ENCODE peak calls at places on chromosomes 6 and 20, in ten cellular contexts. One of them, this sample, is unnamed. For H3K9me3, the result is how much of the 10 kb centered on the place peaks cover.

GRCh38 chr20:1618954-1619550 is 757 bp downstream of the SIRPB1 start:
- DNase-seq in uterus: no peak
- DNase-seq in HCT116: no peak
- DNase-seq in breast epithelium: no peak
- DNase-seq in PC-3: peak
- DNase-seq in stomach: no peak
- DNase-seq in neural progenitor cell: no peak
- DNase-seq in heart left ventricle: no peak
- DNase-seq in Peyer's patch: no peak
- DNase-seq in tibial artery: no peak
- DNase-seq in this sample: no peak

GRCh38 chr6:77834591-77834996 is 181.8 kb downstream of the MEI4 start:
- DNase-seq in breast epithelium: no peak
- DNase-seq in PC-3: no peak
- DNase-seq in heart left ventricle: no peak
- DNase-seq in HCT116: no peak
- DNase-seq in stomach: peak
- DNase-seq in neural progenitor cell: no peak
- DNase-seq in uterus: no peak
- DNase-seq in tibial artery: no peak
- DNase-seq in Peyer's patch: no peak
- DNase-seq in this sample: no peak

GRCh38 chr6:83474309-83474708 is 38.0 kb upstream of the PRSS35 start:
- DNase-seq in breast epithelium: no peak
- DNase-seq in uterus: no peak
- DNase-seq in Peyer's patch: no peak
- DNase-seq in heart left ventricle: peak
- DNase-seq in stomach: no peak
- DNase-seq in neural progenitor cell: no peak
- DNase-seq in tibial artery: no peak
- DNase-seq in PC-3: no peak
- DNase-seq in HCT116: no peak
- DNase-seq in this sample: no peak

GRCh38 chr20:30502670-30503069 is 754.8 kb upstream of the DEFB115 start:
- DNase-seq in neural progenitor cell: no peak
- DNase-seq in tibial artery: no peak
- DNase-seq in HCT116: no peak
- DNase-seq in breast epithelium: no peak
- DNase-seq in PC-3: no peak
- DNase-seq in stomach: no peak
- DNase-seq in heart left ventricle: no peak
- DNase-seq in Peyer's patch: no peak
- DNase-seq in uterus: no peak
- DNase-seq in this sample: no peak

GRCh38 chr6:22784611-22785010 is 215.2 kb downstream of the HDGFL1 start:
- DNase-seq in Peyer's patch: no peak
- DNase-seq in breast epithelium: no peak
- DNase-seq in stomach: no peak
- DNase-seq in uterus: no peak
- DNase-seq in neural progenitor cell: peak
- DNase-seq in tibial artery: no peak
- DNase-seq in HCT116: no peak
- DNase-seq in PC-3: no peak
- DNase-seq in heart left ventricle: no peak
- DNase-seq in this sample: no peak

GRCh38 chr6:7909323-7910276 is 988 bp downstream of the TXNDC5 start:
- DNase-seq in stomach: peak
- DNase-seq in HCT116: no peak
- DNase-seq in tibial artery: peak
- DNase-seq in PC-3: peak
- DNase-seq in Peyer's patch: no peak
- DNase-seq in heart left ventricle: peak
- DNase-seq in neural progenitor cell: peak
- DNase-seq in breast epithelium: no peak
- DNase-seq in uterus: peak
- DNase-seq in this sample: peak

GRCh38 chr6:31831350-31832215 is 4.0 kb downstream of the HSPA1B start:
- DNase-seq in uterus: no peak
- DNase-seq in stomach: no peak
- DNase-seq in tibial artery: no peak
- DNase-seq in HCT116: no peak
- DNase-seq in breast epithelium: no peak
- DNase-seq in heart left ventricle: no peak
- DNase-seq in neural progenitor cell: no peak
- DNase-seq in Peyer's patch: no peak
- DNase-seq in PC-3: no peak
- DNase-seq in this sample: no peak

GRCh38 chr20:8964944-8965562 is 103.8 kb upstream of the PLCB4 start:
- DNase-seq in tibial artery: no peak
- DNase-seq in stomach: no peak
- DNase-seq in neural progenitor cell: no peak
- DNase-seq in HCT116: peak
- DNase-seq in Peyer's patch: no peak
- DNase-seq in uterus: no peak
- DNase-seq in heart left ventricle: no peak
- DNase-seq in PC-3: peak
- DNase-seq in breast epithelium: no peak
- DNase-seq in this sample: no peak

GRCh38 chr20:49705358-49705757 is 8.3 kb downstream of the B4GALT5 start:
- DNase-seq in PC-3: no peak
- DNase-seq in breast epithelium: no peak
- DNase-seq in Peyer's patch: no peak
- DNase-seq in heart left ventricle: no peak
- DNase-seq in uterus: no peak
- DNase-seq in tibial artery: no peak
- DNase-seq in stomach: no peak
- DNase-seq in HCT116: no peak
- DNase-seq in neural progenitor cell: no peak
- DNase-seq in this sample: no peak

GRCh38 chr20:19757973-19758887 is at the start of gene RIN2:
- DNase-seq in stomach: peak
- DNase-seq in tibial artery: peak
- DNase-seq in neural progenitor cell: peak
- DNase-seq in Peyer's patch: peak
- DNase-seq in PC-3: peak
- DNase-seq in uterus: peak
- DNase-seq in heart left ventricle: peak
- DNase-seq in breast epithelium: peak
- DNase-seq in HCT116: peak
- DNase-seq in this sample: peak

GRCh38 chr6:447381-448165 is 56.0 kb downstream of the IRF4 start:
- DNase-seq in Peyer's patch: peak
- DNase-seq in tibial artery: no peak
- DNase-seq in PC-3: no peak
- DNase-seq in stomach: no peak
- DNase-seq in heart left ventricle: no peak
- DNase-seq in breast epithelium: no peak
- DNase-seq in neural progenitor cell: no peak
- DNase-seq in HCT116: no peak
- DNase-seq in uterus: no peak
- DNase-seq in this sample: no peak

GRCh38 chr20:6079011-6079410 is 25.2 kb upstream of the LRRN4 start:
- DNase-seq in neural progenitor cell: no peak
- DNase-seq in stomach: no peak
- DNase-seq in breast epithelium: no peak
- DNase-seq in PC-3: no peak
- DNase-seq in tibial artery: no peak
- DNase-seq in Peyer's patch: no peak
- DNase-seq in HCT116: no peak
- DNase-seq in heart left ventricle: no peak
- DNase-seq in uterus: no peak
- DNase-seq in this sample: no peak

GRCh38 chr6:35051393-35051792 is 89.7 kb downstream of the TCP11 start:
- DNase-seq in Peyer's patch: no peak
- DNase-seq in uterus: no peak
- DNase-seq in heart left ventricle: no peak
- DNase-seq in breast epithelium: no peak
- DNase-seq in stomach: no peak
- DNase-seq in PC-3: no peak
- DNase-seq in tibial artery: no peak
- DNase-seq in neural progenitor cell: no peak
- DNase-seq in HCT116: no peak
- DNase-seq in this sample: no peak

GRCh38 chr6:106444777-106445507 is 84.4 kb downstream of the CRYBG1 start:
- DNase-seq in PC-3: peak
- DNase-seq in neural progenitor cell: peak
- DNase-seq in stomach: no peak
- DNase-seq in heart left ventricle: no peak
- DNase-seq in Peyer's patch: no peak
- DNase-seq in tibial artery: no peak
- DNase-seq in uterus: no peak
- DNase-seq in breast epithelium: no peak
- DNase-seq in HCT116: peak
- DNase-seq in this sample: no peak

GRCh38 chr6:43287717-43288679 is 10.1 kb upstream of the SLC22A7 start:
- DNase-seq in HCT116: no peak
- DNase-seq in PC-3: no peak
- DNase-seq in stomach: no peak
- DNase-seq in breast epithelium: no peak
- DNase-seq in heart left ventricle: no peak
- DNase-seq in tibial artery: no peak
- DNase-seq in Peyer's patch: no peak
- DNase-seq in neural progenitor cell: no peak
- DNase-seq in uterus: no peak
- DNase-seq in this sample: no peak

GRCh38 chr6:156980948-156981347 is 203.8 kb downstream of the ARID1B start:
- DNase-seq in PC-3: no peak
- DNase-seq in breast epithelium: no peak
- DNase-seq in tibial artery: no peak
- DNase-seq in heart left ventricle: no peak
- DNase-seq in stomach: no peak
- DNase-seq in HCT116: no peak
- DNase-seq in uterus: no peak
- DNase-seq in Peyer's patch: no peak
- DNase-seq in neural progenitor cell: no peak
- DNase-seq in this sample: no peak

GRCh38 chr20:39291301-39291700 is 329.2 kb downstream of the DHX35 start:
- DNase-seq in breast epithelium: no peak
- DNase-seq in stomach: no peak
- DNase-seq in tibial artery: no peak
- DNase-seq in uterus: peak
- DNase-seq in neural progenitor cell: no peak
- DNase-seq in heart left ventricle: no peak
- DNase-seq in Peyer's patch: no peak
- DNase-seq in HCT116: no peak
- DNase-seq in PC-3: peak
- DNase-seq in this sample: no peak

GRCh38 chr20:35704514-35705261 is 5.5 kb downstream of the ROMO1 start:
- DNase-seq in Peyer's patch: no peak
- DNase-seq in PC-3: no peak
- DNase-seq in uterus: no peak
- DNase-seq in neural progenitor cell: no peak
- DNase-seq in heart left ventricle: no peak
- DNase-seq in stomach: no peak
- DNase-seq in tibial artery: no peak
- DNase-seq in breast epithelium: no peak
- DNase-seq in HCT116: no peak
- DNase-seq in this sample: no peak
- H3K27ac ChIP-seq in Peyer's patch: no peak
- H3K27ac ChIP-seq in PC-3: no peak
- H3K27ac ChIP-seq in uterus: no peak
- H3K27ac ChIP-seq in neural progenitor cell: no peak
- H3K27ac ChIP-seq in heart left ventricle: no peak
- H3K27ac ChIP-seq in stomach: no peak
- H3K27ac ChIP-seq in tibial artery: no peak
- H3K27ac ChIP-seq in breast epithelium: no peak
- H3K27ac ChIP-seq in HCT116: no peak
- H3K27ac ChIP-seq in this sample: no peak

GRCh38 chr6:164911151-164911550 is 398.3 kb downstream of the C6orf118 start:
- DNase-seq in uterus: no peak
- DNase-seq in heart left ventricle: no peak
- DNase-seq in HCT116: no peak
- DNase-seq in Peyer's patch: no peak
- DNase-seq in neural progenitor cell: no peak
- DNase-seq in stomach: no peak
- DNase-seq in tibial artery: no peak
- DNase-seq in PC-3: no peak
- DNase-seq in breast epithelium: no peak
- DNase-seq in this sample: no peak
- H3K4me3 ChIP-seq in uterus: no peak
- H3K4me3 ChIP-seq in heart left ventricle: peak
- H3K4me3 ChIP-seq in HCT116: no peak
- H3K4me3 ChIP-seq in Peyer's patch: no peak
- H3K4me3 ChIP-seq in neural progenitor cell: no peak
- H3K4me3 ChIP-seq in stomach: no peak
- H3K4me3 ChIP-seq in tibial artery: no peak
- H3K4me3 ChIP-seq in PC-3: no peak
- H3K4me3 ChIP-seq in breast epithelium: no peak
- H3K4me3 ChIP-seq in this sample: peak

DNA sequence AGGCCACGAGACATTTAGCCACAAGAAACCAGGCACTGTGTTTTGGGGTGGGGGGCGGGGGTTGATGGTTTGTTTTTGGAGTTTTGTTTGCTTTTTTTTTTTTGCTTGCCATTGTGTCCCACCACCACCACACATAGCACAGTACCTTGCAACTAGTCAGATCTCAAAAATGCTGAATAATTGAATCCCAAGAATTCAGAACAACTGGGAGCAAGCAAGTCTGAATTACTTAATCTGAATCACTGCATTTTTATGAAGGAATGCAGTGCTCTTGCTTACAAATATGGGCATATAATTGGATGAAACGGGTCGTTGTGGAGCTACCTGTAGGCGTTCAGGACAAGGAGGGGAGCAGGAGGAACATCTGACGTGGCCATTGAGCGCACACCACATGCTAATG is 151.5 kb upstream of the CDYL start:
- DNase-seq in uterus: no peak
- DNase-seq in heart left ventricle: no peak
- DNase-seq in PC-3: no peak
- DNase-seq in Peyer's patch: no peak
- DNase-seq in breast epithelium: no peak
- DNase-seq in tibial artery: no peak
- DNase-seq in stomach: no peak
- DNase-seq in neural progenitor cell: no peak
- DNase-seq in HCT116: no peak
- DNase-seq in this sample: no peak
- H3K9me3 ChIP-seq in uterus: under half
- H3K9me3 ChIP-seq in heart left ventricle: under half
- H3K9me3 ChIP-seq in PC-3: under half
- H3K9me3 ChIP-seq in Peyer's patch: under half
- H3K9me3 ChIP-seq in breast epithelium: under half
- H3K9me3 ChIP-seq in tibial artery: under half
- H3K9me3 ChIP-seq in stomach: under half
- H3K9me3 ChIP-seq in neural progenitor cell: under half
- H3K9me3 ChIP-seq in HCT116: under half
- H3K9me3 ChIP-seq in this sample: under half

DNA sequence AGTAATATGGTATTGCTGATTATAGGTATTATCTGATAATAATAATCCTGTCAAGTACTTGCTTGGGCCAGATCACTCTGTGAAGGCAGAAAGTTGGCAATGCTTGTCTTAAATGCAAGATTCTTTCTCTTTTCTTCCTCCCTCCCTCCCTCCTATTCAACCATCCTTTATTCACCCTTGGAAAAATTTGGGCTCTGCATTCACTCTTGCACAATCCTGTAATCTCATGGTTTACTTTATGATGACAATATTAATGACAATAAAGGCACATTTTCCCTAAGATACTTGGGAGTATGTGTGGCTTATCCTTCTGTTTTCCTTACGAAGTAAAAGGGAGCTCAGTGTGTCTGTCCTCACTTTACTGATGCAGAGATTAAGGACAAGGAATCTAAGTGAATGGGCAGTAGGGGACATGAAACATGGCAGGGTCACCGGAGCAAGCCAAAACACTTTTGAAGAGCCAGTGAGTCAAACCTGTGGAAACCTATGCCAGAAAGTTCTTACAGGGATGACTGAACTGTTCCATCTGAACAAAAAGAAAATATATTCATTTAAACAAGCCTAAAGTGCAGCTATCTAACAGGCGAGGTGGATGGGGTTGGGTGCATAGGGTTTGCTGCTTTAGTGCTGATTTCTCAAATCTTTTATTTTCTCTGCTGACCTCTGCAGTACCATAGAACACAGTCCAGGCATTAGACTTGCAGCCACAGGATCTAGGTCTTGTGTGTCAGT is 14.6 kb upstream of the RIPOR2 start:
- DNase-seq in tibial artery: no peak
- DNase-seq in HCT116: no peak
- DNase-seq in neural progenitor cell: no peak
- DNase-seq in heart left ventricle: no peak
- DNase-seq in stomach: no peak
- DNase-seq in uterus: no peak
- DNase-seq in breast epithelium: no peak
- DNase-seq in Peyer's patch: no peak
- DNase-seq in PC-3: no peak
- DNase-seq in this sample: no peak
- H3K27ac ChIP-seq in tibial artery: no peak
- H3K27ac ChIP-seq in HCT116: no peak
- H3K27ac ChIP-seq in neural progenitor cell: no peak
- H3K27ac ChIP-seq in heart left ventricle: no peak
- H3K27ac ChIP-seq in stomach: peak
- H3K27ac ChIP-seq in uterus: peak
- H3K27ac ChIP-seq in breast epithelium: no peak
- H3K27ac ChIP-seq in Peyer's patch: peak
- H3K27ac ChIP-seq in PC-3: no peak
- H3K27ac ChIP-seq in this sample: no peak

This sample was measured in aorta.